ENCODE peak calls at places on chromosomes 11 and 22, in five cellular contexts. One of them, this sample, is unnamed.

GRCh38 chr22:24965822-24966626 is 13.5 kb downstream of the KIAA1671 start:
- DNase-seq in fibroblast of the aortic adventitia: no peak
- DNase-seq in fibroblast of lung: no peak
- DNase-seq in CD8-positive, alpha-beta T cell: no peak
- DNase-seq in uterus: peak; percentile 34
- DNase-seq in this sample: peak; percentile 40

GRCh38 chr11:86508604-86509471 is 134.2 kb downstream of the CCDC81 start:
- DNase-seq in fibroblast of the aortic adventitia: peak; percentile 40
- DNase-seq in fibroblast of lung: no peak
- DNase-seq in CD8-positive, alpha-beta T cell: no peak
- DNase-seq in uterus: no peak
- DNase-seq in this sample: no peak

GRCh38 chr11:94924074-94925031 is 49.0 kb downstream of the CWC15 start:
- DNase-seq in fibroblast of the aortic adventitia: no peak
- DNase-seq in fibroblast of lung: peak; percentile 42
- DNase-seq in CD8-positive, alpha-beta T cell: no peak
- DNase-seq in uterus: no peak
- DNase-seq in this sample: peak; percentile 54

GRCh38 chr11:119206512-119207299 is 567 bp downstream of the CBL start:
- DNase-seq in fibroblast of the aortic adventitia: no peak
- DNase-seq in fibroblast of lung: no peak
- DNase-seq in CD8-positive, alpha-beta T cell: peak; percentile 52
- DNase-seq in uterus: peak; percentile 59
- DNase-seq in this sample: peak; percentile 30

GRCh38 chr11:57276857-57277505 is 39.9 kb upstream of the APLNR start:
- DNase-seq in fibroblast of the aortic adventitia: peak; percentile 65
- DNase-seq in fibroblast of lung: peak; percentile 32
- DNase-seq in CD8-positive, alpha-beta T cell: no peak
- DNase-seq in uterus: no peak
- DNase-seq in this sample: peak; percentile 61

GRCh38 chr11:10930224-10930960 is 72.5 kb upstream of the ZBED5 start:
- DNase-seq in fibroblast of the aortic adventitia: peak; percentile 43
- DNase-seq in fibroblast of lung: peak; percentile 61
- DNase-seq in CD8-positive, alpha-beta T cell: peak; percentile 19
- DNase-seq in uterus: peak; percentile 31
- DNase-seq in this sample: peak; percentile 52

GRCh38 chr11:35798423-35798822 is 135.8 kb downstream of the TRIM44 start:
- DNase-seq in fibroblast of the aortic adventitia: peak; percentile 23
- DNase-seq in fibroblast of lung: no peak
- DNase-seq in CD8-positive, alpha-beta T cell: no peak
- DNase-seq in uterus: no peak
- DNase-seq in this sample: no peak

GRCh38 chr22:38718414-38718813 is 12.7 kb downstream of the GTPBP1 start:
- DNase-seq in fibroblast of the aortic adventitia: peak; percentile 72
- DNase-seq in fibroblast of lung: peak; percentile 78
- DNase-seq in CD8-positive, alpha-beta T cell: no peak
- DNase-seq in uterus: peak; percentile 64
- DNase-seq in this sample: peak; percentile 83

GRCh38 chr22:39731881-39732555 is 161.5 kb downstream of the CACNA1I start:
- DNase-seq in fibroblast of the aortic adventitia: no peak
- DNase-seq in fibroblast of lung: no peak
- DNase-seq in CD8-positive, alpha-beta T cell: no peak
- DNase-seq in uterus: no peak
- DNase-seq in this sample: no peak

GRCh38 chr11:16897460-16898061 is 116.7 kb downstream of the PLEKHA7 start:
- DNase-seq in fibroblast of the aortic adventitia: no peak
- DNase-seq in fibroblast of lung: no peak
- DNase-seq in CD8-positive, alpha-beta T cell: no peak
- DNase-seq in uterus: no peak
- DNase-seq in this sample: no peak

GRCh38 chr22:49825944-49826602 is 1.6 kb downstream of the BRD1 start:
- DNase-seq in fibroblast of the aortic adventitia: peak; percentile 37
- DNase-seq in fibroblast of lung: peak; percentile 47
- DNase-seq in CD8-positive, alpha-beta T cell: peak; percentile 73
- DNase-seq in uterus: no peak
- DNase-seq in this sample: peak; percentile 64

GRCh38 chr11:124961972-124962609 is 8.1 kb downstream of the CCDC15 start:
- DNase-seq in fibroblast of the aortic adventitia: peak; percentile 91
- DNase-seq in fibroblast of lung: peak; percentile 90
- DNase-seq in CD8-positive, alpha-beta T cell: no peak
- DNase-seq in uterus: no peak
- DNase-seq in this sample: peak; percentile 83

GRCh38 chr11:134488913-134489312 is 76.9 kb upstream of the B3GAT1 start:
- DNase-seq in fibroblast of the aortic adventitia: no peak
- DNase-seq in fibroblast of lung: no peak
- DNase-seq in CD8-positive, alpha-beta T cell: no peak
- DNase-seq in uterus: no peak
- DNase-seq in this sample: no peak

GRCh38 chr11:81237139-81237538 is 1496.5 kb downstream of the FAM181B start:
- DNase-seq in fibroblast of the aortic adventitia: peak; percentile 9
- DNase-seq in fibroblast of lung: peak; percentile 67
- DNase-seq in CD8-positive, alpha-beta T cell: no peak
- DNase-seq in uterus: no peak
- DNase-seq in this sample: peak; percentile 22

GRCh38 chr11:2954263-2954662 is 25.0 kb upstream of the PHLDA2 start:
- DNase-seq in fibroblast of the aortic adventitia: no peak
- DNase-seq in fibroblast of lung: no peak
- DNase-seq in CD8-positive, alpha-beta T cell: no peak
- DNase-seq in uterus: no peak
- DNase-seq in this sample: no peak

GRCh38 chr11:1639102-1639620 is 9.6 kb downstream of the KRTAP5-5 start:
- DNase-seq in fibroblast of the aortic adventitia: no peak
- DNase-seq in fibroblast of lung: no peak
- DNase-seq in CD8-positive, alpha-beta T cell: no peak
- DNase-seq in uterus: peak; percentile 39
- DNase-seq in this sample: no peak

GRCh38 chr11:112279901-112280267 is 19.2 kb upstream of the PLET1 start:
- DNase-seq in fibroblast of the aortic adventitia: peak; percentile 55
- DNase-seq in fibroblast of lung: peak; percentile 59
- DNase-seq in CD8-positive, alpha-beta T cell: peak; percentile 79
- DNase-seq in uterus: peak; percentile 51
- DNase-seq in this sample: peak; percentile 53

GRCh38 chr11:47106839-47107520 is 69.7 kb downstream of the ARFGAP2 start:
- DNase-seq in fibroblast of the aortic adventitia: no peak
- DNase-seq in fibroblast of lung: no peak
- DNase-seq in CD8-positive, alpha-beta T cell: no peak
- DNase-seq in uterus: no peak
- DNase-seq in this sample: no peak

GRCh38 chr11:4071828-4072421 is 22.7 kb upstream of the RRM1 start:
- DNase-seq in fibroblast of the aortic adventitia: no peak
- DNase-seq in fibroblast of lung: no peak
- DNase-seq in CD8-positive, alpha-beta T cell: no peak
- DNase-seq in uterus: no peak
- DNase-seq in this sample: peak; percentile 36

GRCh38 chr11:72079776-72080325 is 491 bp downstream of the NUMA1 start:
- DNase-seq in fibroblast of the aortic adventitia: peak; percentile 17
- DNase-seq in fibroblast of lung: peak; percentile 42
- DNase-seq in CD8-positive, alpha-beta T cell: peak; percentile 22
- DNase-seq in uterus: no peak
- DNase-seq in this sample: peak; percentile 35

GRCh38 chr11:44286268-44286880 is 23.6 kb downstream of the ALX4 start:
- DNase-seq in fibroblast of the aortic adventitia: peak; percentile 58
- DNase-seq in fibroblast of lung: peak; percentile 57
- DNase-seq in CD8-positive, alpha-beta T cell: peak; percentile 52
- DNase-seq in uterus: peak; percentile 39
- DNase-seq in this sample: peak; percentile 45

GRCh38 chr11:106409201-106409600 is 331.7 kb downstream of the AASDHPPT start:
- DNase-seq in fibroblast of the aortic adventitia: no peak
- DNase-seq in fibroblast of lung: peak; percentile 54
- DNase-seq in CD8-positive, alpha-beta T cell: no peak
- DNase-seq in uterus: no peak
- DNase-seq in this sample: no peak

GRCh38 chr22:30054764-30055069 is 25.5 kb upstream of the HORMAD2 start:
- DNase-seq in fibroblast of the aortic adventitia: peak; percentile 34
- DNase-seq in fibroblast of lung: no peak
- DNase-seq in CD8-positive, alpha-beta T cell: no peak
- DNase-seq in uterus: no peak
- DNase-seq in this sample: no peak

GRCh38 chr11:27754035-27755017 is 54.1 kb upstream of the BDNF start:
- DNase-seq in fibroblast of the aortic adventitia: no peak
- DNase-seq in fibroblast of lung: no peak
- DNase-seq in CD8-positive, alpha-beta T cell: no peak
- DNase-seq in uterus: no peak
- DNase-seq in this sample: no peak

GRCh38 chr11:64729851-64730382 is 6.9 kb upstream of the NRXN2 start:
- DNase-seq in fibroblast of the aortic adventitia: no peak
- DNase-seq in fibroblast of lung: no peak
- DNase-seq in CD8-positive, alpha-beta T cell: no peak
- DNase-seq in uterus: no peak
- DNase-seq in this sample: no peak

GRCh38 chr22:32868928-32869327 is 67.4 kb downstream of the TIMP3 start:
- DNase-seq in fibroblast of the aortic adventitia: no peak
- DNase-seq in fibroblast of lung: no peak
- DNase-seq in CD8-positive, alpha-beta T cell: no peak
- DNase-seq in uterus: no peak
- DNase-seq in this sample: no peak

GRCh38 chr11:126115253-126115540 is 52.5 kb upstream of the CDON start:
- DNase-seq in fibroblast of the aortic adventitia: peak; percentile 34
- DNase-seq in fibroblast of lung: peak; percentile 45
- DNase-seq in CD8-positive, alpha-beta T cell: no peak
- DNase-seq in uterus: no peak
- DNase-seq in this sample: no peak

GRCh38 chr11:38005597-38005996 is 1407.6 kb upstream of the RAG2 start:
- DNase-seq in fibroblast of the aortic adventitia: peak; percentile 20
- DNase-seq in fibroblast of lung: peak; percentile 39
- DNase-seq in CD8-positive, alpha-beta T cell: no peak
- DNase-seq in uterus: no peak
- DNase-seq in this sample: peak; percentile 54

GRCh38 chr11:123393312-123393927 is 36.6 kb upstream of the GRAMD1B start:
- DNase-seq in fibroblast of the aortic adventitia: no peak
- DNase-seq in fibroblast of lung: no peak
- DNase-seq in CD8-positive, alpha-beta T cell: no peak
- DNase-seq in uterus: no peak
- DNase-seq in this sample: no peak

GRCh38 chr11:68373189-68373809 is 60.9 kb downstream of the LRP5 start:
- DNase-seq in fibroblast of the aortic adventitia: peak; percentile 69
- DNase-seq in fibroblast of lung: peak; percentile 72
- DNase-seq in CD8-positive, alpha-beta T cell: no peak
- DNase-seq in uterus: peak; percentile 66
- DNase-seq in this sample: peak; percentile 68

GRCh38 chr11:125797641-125798040 is 9.7 kb downstream of the PATE3 start:
- DNase-seq in fibroblast of the aortic adventitia: no peak
- DNase-seq in fibroblast of lung: no peak
- DNase-seq in CD8-positive, alpha-beta T cell: no peak
- DNase-seq in uterus: no peak
- DNase-seq in this sample: no peak

GRCh38 chr11:64799925-64800632 is 2.9 kb downstream of the MAP4K2 start:
- DNase-seq in fibroblast of the aortic adventitia: no peak
- DNase-seq in fibroblast of lung: no peak
- DNase-seq in CD8-positive, alpha-beta T cell: no peak
- DNase-seq in uterus: no peak
- DNase-seq in this sample: no peak

GRCh38 chr11:62922653-62923371 is 1.6 kb upstream of the CHRM1 start:
- DNase-seq in fibroblast of the aortic adventitia: no peak
- DNase-seq in fibroblast of lung: no peak
- DNase-seq in CD8-positive, alpha-beta T cell: no peak
- DNase-seq in uterus: no peak
- DNase-seq in this sample: no peak
- TF ChIP-seq CTCF in fibroblast of the aortic adventitia: peak; percentile 48
- TF ChIP-seq CTCF in fibroblast of lung: peak; percentile 32
- TF ChIP-seq CTCF in CD8-positive, alpha-beta T cell: no peak
- TF ChIP-seq CTCF in uterus: no peak
- TF ChIP-seq CTCF in this sample: peak; percentile 44

DNA sequence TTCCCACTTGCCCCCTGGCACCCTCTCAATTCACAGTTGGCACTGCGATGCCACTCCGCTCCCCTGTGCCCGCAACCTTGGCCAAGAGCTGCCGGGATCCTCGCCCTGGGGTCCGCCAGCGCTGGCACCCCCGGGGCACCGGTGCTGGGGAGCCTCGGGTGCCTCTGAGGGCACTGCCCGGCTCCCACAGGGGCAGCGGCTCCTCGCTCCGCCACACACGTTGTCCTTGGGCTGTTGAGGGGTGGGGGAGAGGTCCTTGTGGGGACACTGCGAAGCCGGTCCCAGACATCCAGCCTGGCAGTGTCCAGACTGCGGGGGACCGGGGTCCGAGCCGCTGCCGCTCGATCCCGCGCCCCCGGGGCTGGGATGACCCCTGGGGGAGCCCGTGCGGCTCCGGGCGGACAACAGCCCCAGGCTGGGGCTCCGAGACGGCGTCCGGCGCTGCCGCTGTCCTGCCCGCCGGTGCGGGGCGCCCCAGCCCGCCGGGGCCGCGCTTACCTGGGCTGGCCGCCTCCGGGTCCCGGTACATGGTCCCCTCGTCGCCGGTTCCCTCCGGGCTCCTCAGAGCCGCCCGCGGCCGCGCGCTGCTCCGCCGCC is 486 bp downstream of the SYT7 start:
- DNase-seq in fibroblast of the aortic adventitia: no peak
- DNase-seq in fibroblast of lung: no peak
- DNase-seq in CD8-positive, alpha-beta T cell: no peak
- DNase-seq in uterus: no peak
- DNase-seq in this sample: no peak
- H3K4me3 ChIP-seq in fibroblast of the aortic adventitia: peak overlapping the region; percentile 79
- H3K4me3 ChIP-seq in fibroblast of lung: peak overlapping the region; percentile 58
- H3K4me3 ChIP-seq in CD8-positive, alpha-beta T cell: no peak overlapping the region
- H3K4me3 ChIP-seq in uterus: peak overlapping the region; percentile 4
- H3K4me3 ChIP-seq in this sample: peak overlapping the region; percentile 9

GRCh38 chr11:26134481-26135355 is 197.2 kb upstream of the ANO3 start:
- DNase-seq in fibroblast of the aortic adventitia: peak; percentile 31
- DNase-seq in fibroblast of lung: peak; percentile 54
- DNase-seq in CD8-positive, alpha-beta T cell: no peak
- DNase-seq in uterus: no peak
- DNase-seq in this sample: peak; percentile 29
- TF ChIP-seq CTCF in fibroblast of the aortic adventitia: peak; percentile 29
- TF ChIP-seq CTCF in fibroblast of lung: peak; percentile 8
- TF ChIP-seq CTCF in CD8-positive, alpha-beta T cell: no peak
- TF ChIP-seq CTCF in uterus: no peak
- TF ChIP-seq CTCF in this sample: peak; percentile 43

GRCh38 chr11:67072295-67072694 is 15.6 kb downstream of the RHOD start:
- DNase-seq in fibroblast of the aortic adventitia: no peak
- DNase-seq in fibroblast of lung: no peak
- DNase-seq in CD8-positive, alpha-beta T cell: no peak
- DNase-seq in uterus: no peak
- DNase-seq in this sample: no peak

GRCh38 chr11:67073908-67074307 is 17.3 kb downstream of the RHOD start:
- DNase-seq in fibroblast of the aortic adventitia: no peak
- DNase-seq in fibroblast of lung: no peak
- DNase-seq in CD8-positive, alpha-beta T cell: no peak
- DNase-seq in uterus: no peak
- DNase-seq in this sample: no peak

GRCh38 chr11:67076202-67076601 is 19.6 kb downstream of the RHOD start:
- DNase-seq in fibroblast of the aortic adventitia: no peak
- DNase-seq in fibroblast of lung: no peak
- DNase-seq in CD8-positive, alpha-beta T cell: no peak
- DNase-seq in uterus: no peak
- DNase-seq in this sample: no peak

GRCh38 chr11:67066333-67066709 is 9.7 kb downstream of the RHOD start:
- DNase-seq in fibroblast of the aortic adventitia: no peak
- DNase-seq in fibroblast of lung: no peak
- DNase-seq in CD8-positive, alpha-beta T cell: no peak
- DNase-seq in uterus: no peak
- DNase-seq in this sample: no peak

GRCh38 chr11:67071420-67072284 is 15.0 kb downstream of the RHOD start:
- DNase-seq in fibroblast of the aortic adventitia: peak; percentile 65
- DNase-seq in fibroblast of lung: peak; percentile 53
- DNase-seq in CD8-positive, alpha-beta T cell: peak; percentile 70
- DNase-seq in uterus: peak; percentile 40
- DNase-seq in this sample: peak; percentile 55
- H3K4me3 ChIP-seq in fibroblast of the aortic adventitia: peak overlapping the region; percentile 46
- H3K4me3 ChIP-seq in fibroblast of lung: no peak overlapping the region
- H3K4me3 ChIP-seq in CD8-positive, alpha-beta T cell: peak overlapping the region; percentile 46
- H3K4me3 ChIP-seq in uterus: peak overlapping the region; percentile 2
- H3K4me3 ChIP-seq in this sample: no peak overlapping the region

This sample was measured in fibroblast of villous mesenchyme.